ENCODE peak calls at places on chromosome 16, in six cellular contexts. L is ascending aorta, G is GM23338, M is PC-3, E is SK-N-SH, A is suprapubic skin. K is an unnamed sample. For H3K36me3, the result is how much of the 10 kb centered on the place peaks cover.

GRCh38 chr16:11232852-11233726 is 22.9 kb downstream of the SOCS1 start:
- DNase-seq in E (no peak), G (peak), M (no peak), L (no peak), A (no peak), K (no peak)

GRCh38 chr16:78200023-78200389 is 100.6 kb downstream of the WWOX start:
- DNase-seq in L (no peak), A (no peak), G (peak), E (no peak), M (no peak), K (no peak)

GRCh38 chr16:14485811-14486519 is 144.1 kb downstream of the PARN start:
- DNase-seq in A (no peak), M (no peak), E (no peak), G (no peak), L (no peak), K (no peak)

GRCh38 chr16:14344292-14344691 is 273.2 kb downstream of the MRTFB start:
- DNase-seq in L (no peak), G (peak), M (no peak), A (no peak), E (no peak), K (no peak)

GRCh38 chr16:85014311-85014710 is 3.0 kb upstream of the ZDHHC7 start:
- DNase-seq in G (no peak), L (no peak), A (no peak), E (no peak), M (no peak), K (no peak)

GRCh38 chr16:59748531-59748930 is 1014.4 kb upstream of the GOT2 start:
- DNase-seq in M (no peak), L (no peak), A (no peak), G (peak), E (no peak), K (no peak)

GRCh38 chr16:27405546-27406451 is 3.8 kb downstream of the IL21R start:
- DNase-seq in L (no peak), M (no peak), A (no peak), E (no peak), G (no peak), K (no peak)

GRCh38 chr16:49596119-49596518 is 222.5 kb downstream of the C16orf78 start:
- DNase-seq in M (no peak), A (no peak), G (no peak), E (peak), L (no peak), K (no peak)

GRCh38 chr16:57115504-57116182 is 23.3 kb downstream of the CPNE2 start:
- DNase-seq in G (peak), E (peak), L (no peak), M (no peak), A (no peak), K (no peak)

GRCh38 chr16:264440-264951 is 11.2 kb downstream of the RGS11 start:
- DNase-seq in E (peak), A (no peak), L (no peak), M (no peak), G (no peak), K (peak)

GRCh38 chr16:74936902-74937560 is 47.9 kb downstream of the WDR59 start:
- DNase-seq in A (no peak), E (no peak), G (no peak), L (no peak), M (peak), K (no peak)

GRCh38 chr16:57591870-57592485 is 36.5 kb upstream of the ADGRG1 start:
- DNase-seq in G (no peak), A (no peak), L (no peak), M (no peak), E (no peak), K (no peak)

GRCh38 chr16:57984443-57985203 is 13.7 kb upstream of the CNGB1 start:
- DNase-seq in M (no peak), G (peak), E (peak), L (peak), A (peak), K (no peak)

GRCh38 chr16:72552675-72553074 is 380.7 kb upstream of the PMFBP1 start:
- DNase-seq in L (no peak), E (no peak), M (no peak), G (no peak), A (no peak), K (no peak)

GRCh38 chr16:19114359-19115147 is 789 bp downstream of the ITPRIPL2 start:
- DNase-seq in G (peak), A (peak), E (peak), M (peak), L (peak), K (no peak)

GRCh38 chr16:21088646-21089538 is 61.8 kb downstream of the DNAH3 start:
- DNase-seq in E (no peak), M (peak), L (no peak), A (no peak), G (no peak), K (no peak)

GRCh38 chr16:54128629-54129230 is 157.9 kb downstream of the IRX3 start:
- DNase-seq in E (no peak), L (no peak), M (no peak), G (no peak), A (no peak), K (no peak)

GRCh38 chr16:75477680-75478473 is 13.4 kb upstream of the TMEM170A start:
- DNase-seq in M (peak), A (no peak), L (no peak), E (no peak), G (no peak), K (no peak)

GRCh38 chr16:71721066-71721740 is 3.3 kb downstream of the PHLPP2 start:
- DNase-seq in A (no peak), L (no peak), M (no peak), G (no peak), E (no peak), K (no peak)

GRCh38 chr16:49332589-49333267 is 40.9 kb upstream of the C16orf78 start:
- DNase-seq in E (no peak), M (peak), A (no peak), G (no peak), L (no peak), K (no peak)

GRCh38 chr16:27273670-27274522 is 5.3 kb upstream of the NSMCE1 start:
- DNase-seq in A (no peak), L (no peak), E (no peak), M (peak), G (no peak), K (no peak)

GRCh38 chr16:46882304-46882939 is 1.7 kb upstream of the GPT2 start:
- DNase-seq in E (no peak), A (no peak), L (no peak), G (peak), M (no peak), K (no peak)

DNA sequence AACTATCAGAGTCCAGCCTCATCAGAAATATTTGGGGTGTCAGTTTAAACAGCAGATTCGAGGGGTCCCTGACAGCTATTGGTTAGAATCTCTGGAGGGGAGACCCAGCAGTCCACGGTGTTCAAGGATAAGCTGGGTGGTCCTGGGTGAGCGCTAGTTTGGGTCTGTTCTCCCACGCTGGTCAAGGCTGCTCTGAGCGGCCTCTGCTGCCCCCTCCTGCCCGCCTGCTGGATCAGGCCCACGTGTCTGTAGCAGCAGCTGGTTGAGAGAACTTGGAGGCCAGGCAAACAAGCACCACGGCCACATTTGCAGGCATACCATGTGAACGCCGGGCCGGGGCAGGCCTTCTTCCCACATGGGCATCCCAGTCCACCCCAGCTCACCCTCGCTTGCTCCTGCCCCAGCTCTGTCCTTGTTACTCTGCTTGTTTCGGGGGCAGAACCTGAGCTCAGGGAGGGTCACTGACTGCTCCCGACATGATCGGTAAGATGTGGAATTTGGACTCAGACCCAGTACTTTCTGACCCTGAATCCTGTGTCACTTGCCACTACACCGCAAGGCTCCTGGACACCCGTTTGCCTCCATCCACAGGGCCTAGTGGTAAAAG is 7.4 kb downstream of the FOXF1 start:
- DNase-seq in M (peak), E (peak), L (no peak), G (peak), A (no peak), K (peak)
- TF ChIP-seq CTCF in M (peak), E (peak), L (peak), G (peak), A (peak), K (peak)

DNA sequence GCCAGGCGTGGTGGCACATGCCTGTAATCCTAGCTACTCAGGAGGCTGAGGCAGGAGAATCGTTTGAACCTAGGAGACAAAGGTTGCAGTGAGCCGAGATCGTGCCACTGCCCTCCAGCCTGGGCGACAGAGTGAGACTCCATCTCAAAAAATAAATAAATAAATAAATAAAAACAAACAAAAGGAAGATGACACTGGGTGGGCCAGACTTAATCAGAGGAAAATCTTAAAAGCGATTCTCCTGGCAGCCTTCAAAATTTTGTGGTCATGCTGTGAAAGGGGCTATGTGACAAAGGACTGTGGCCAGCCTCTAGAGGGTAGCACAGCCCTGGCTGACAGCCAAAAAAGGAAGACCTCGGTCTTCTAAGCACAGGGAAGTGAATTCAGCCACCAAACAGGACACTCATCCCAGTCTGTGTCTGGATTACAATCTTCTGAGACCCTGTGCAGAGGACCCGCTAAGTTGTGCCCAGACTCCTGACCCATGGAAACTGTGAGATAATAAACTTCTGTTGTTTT is 391.1 kb downstream of the CNTNAP4 start:
- DNase-seq in A (no peak), M (no peak), G (peak), L (no peak), E (no peak), K (peak)
- H3K36me3 ChIP-seq in A (under half), M (under half), G (under half), L (under half), E (under half), K (under half)

GRCh38 chr16:68369168-68369567 is 58.3 kb downstream of the PRMT7 start:
- DNase-seq in L (no peak), G (no peak), M (no peak), A (no peak), E (no peak), K (no peak)

GRCh38 chr16:68367440-68367839 is 56.6 kb downstream of the PRMT7 start:
- DNase-seq in A (no peak), M (no peak), E (no peak), L (no peak), G (no peak), K (no peak)

GRCh38 chr16:68369697-68370096 is 58.9 kb downstream of the PRMT7 start:
- DNase-seq in E (no peak), L (no peak), M (no peak), A (no peak), G (no peak), K (no peak)

GRCh38 chr16:68367891-68368601 is 57.2 kb downstream of the PRMT7 start:
- DNase-seq in G (no peak), L (no peak), A (no peak), M (no peak), E (no peak), K (no peak)

GRCh38 chr16:68368602-68368944 is 57.8 kb downstream of the PRMT7 start:
- DNase-seq in L (no peak), E (peak), M (no peak), G (peak), A (no peak), K (no peak)
- H3K4me3 ChIP-seq in L (no peak), E (no peak), M (no peak), G (no peak), A (no peak), K (no peak)

GRCh38 chr16:8854298-8854948 is 14.4 kb downstream of the CARHSP1 start:
- DNase-seq in L (no peak), G (no peak), A (no peak), M (no peak), E (no peak), K (no peak)

GRCh38 chr16:8853611-8854010 is 15.2 kb downstream of the CARHSP1 start:
- DNase-seq in A (no peak), M (no peak), E (no peak), G (no peak), L (no peak), K (no peak)

GRCh38 chr16:8853150-8853549 is 15.7 kb downstream of the CARHSP1 start:
- DNase-seq in G (no peak), M (no peak), L (no peak), E (no peak), A (no peak), K (no peak)

GRCh38 chr16:8855972-8856371 is 12.8 kb downstream of the CARHSP1 start:
- DNase-seq in G (no peak), A (no peak), E (no peak), M (no peak), L (no peak), K (no peak)

GRCh38 chr16:8855051-8855786 is 13.6 kb downstream of the CARHSP1 start:
- DNase-seq in G (no peak), M (no peak), E (peak), L (no peak), A (no peak), K (no peak)
- TF ChIP-seq CTCF in G (peak), M (peak), E (peak), L (no peak), A (no peak), K (peak)

DNA sequence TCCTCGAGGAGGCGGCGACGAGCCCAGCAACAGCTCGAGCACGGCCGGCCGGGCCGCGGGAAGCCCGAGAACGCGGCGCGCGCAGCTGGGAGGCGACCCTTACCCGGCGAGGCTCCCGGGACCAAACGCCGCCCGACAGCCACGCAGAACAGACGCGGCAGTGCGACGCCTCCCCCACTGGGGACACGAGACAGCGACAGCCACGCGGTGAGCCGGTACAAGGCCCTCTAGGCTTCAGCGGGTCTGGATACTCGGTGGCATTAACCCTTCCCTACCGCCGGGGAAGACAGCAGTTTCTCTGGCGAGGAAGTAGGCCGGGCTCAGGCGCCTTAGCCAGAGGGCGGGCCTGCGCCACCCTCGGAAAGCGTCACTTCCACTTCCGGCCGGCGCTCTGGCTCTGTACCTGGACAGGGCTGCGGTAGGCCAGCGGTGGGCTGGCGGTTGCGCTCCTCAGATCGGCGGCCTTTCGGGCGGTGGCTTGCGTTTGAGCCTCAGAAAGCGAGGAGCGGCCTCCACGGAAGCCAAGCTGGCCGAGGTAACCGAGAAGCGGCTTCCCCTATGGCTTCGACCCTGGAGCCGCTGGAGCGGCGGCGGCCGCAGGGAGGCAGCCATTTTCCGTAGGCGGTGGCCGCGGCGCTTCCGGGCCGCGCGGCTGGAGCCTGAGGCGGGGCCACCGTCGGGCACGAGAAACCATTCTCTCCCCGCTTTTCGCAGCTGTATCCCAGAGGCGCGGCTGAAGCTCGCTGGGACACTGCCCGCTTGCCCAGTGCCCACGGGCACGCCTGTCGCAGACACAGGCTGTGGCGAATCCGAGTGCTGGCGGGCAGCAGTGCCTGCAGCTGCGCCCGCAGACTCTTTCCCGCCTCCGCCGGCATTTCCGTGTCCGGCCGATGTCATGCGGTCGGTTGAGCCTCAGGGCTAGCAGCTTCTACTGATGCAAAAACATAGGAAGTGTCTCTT is at the start of the genes TIGD7 and ZNF75A:
- DNase-seq in E (peak), G (peak), L (no peak), M (peak), A (peak), K (peak)
- H3K36me3 ChIP-seq in E (half or more), G (under half), L (under half), M (under half), A (under half), K (under half)

GRCh38 chr16:70345840-70346239 is 863 bp upstream of the DDX19A start:
- DNase-seq in M (no peak), E (no peak), A (no peak), G (no peak), L (no peak), K (no peak)
- H3K4me3 ChIP-seq in M (peak), E (peak), A (peak), G (peak), L (peak), K (peak)

GRCh38 chr16:30581462-30581861 is 4.0 kb downstream of the ZNF785 start:
- DNase-seq in G (no peak), A (no peak), M (no peak), E (no peak), L (no peak), K (no peak)

GRCh38 chr16:30588651-30589050 is 3.2 kb upstream of the ZNF785 start:
- DNase-seq in M (no peak), A (no peak), L (no peak), G (no peak), E (no peak), K (no peak)

GRCh38 chr16:30582611-30583340 is 2.7 kb downstream of the ZNF785 start:
- DNase-seq in G (no peak), A (no peak), L (no peak), M (no peak), E (no peak), K (no peak)

GRCh38 chr16:30585022-30585399 is 486 bp downstream of the ZNF785 start:
- DNase-seq in A (no peak), G (peak), E (peak), L (no peak), M (peak), K (peak)

GRCh38 chr16:30585400-30586191 is at the start of gene ZNF785:
- DNase-seq in M (peak), G (peak), L (peak), A (peak), E (peak), K (peak)
- TF ChIP-seq CTCF in M (no peak), G (no peak), L (no peak), A (no peak), E (no peak), K (no peak)

DNA sequence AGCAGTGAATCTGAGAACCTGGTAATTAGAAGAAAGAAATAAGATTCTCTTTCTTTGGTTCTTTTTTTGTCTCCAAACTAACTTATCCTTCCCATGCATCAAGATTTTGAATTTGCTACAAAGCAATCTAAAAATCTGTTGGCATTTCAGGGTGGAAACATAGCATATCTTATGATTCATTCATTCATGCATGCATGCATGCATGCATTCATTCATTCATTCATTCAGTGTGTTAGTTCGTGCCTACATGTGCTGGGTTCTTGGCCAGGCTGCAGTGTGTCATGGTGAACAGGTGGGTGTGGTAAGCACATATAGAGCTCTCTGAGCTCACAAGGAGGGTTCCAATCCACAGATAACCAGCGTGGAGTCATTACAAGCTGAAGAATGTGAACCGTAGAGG is 410.5 kb downstream of the CPPED1 start:
- DNase-seq in E (no peak), M (no peak), G (no peak), A (no peak), L (no peak), K (no peak)
- H3K36me3 ChIP-seq in E (under half), M (under half), G (under half), A (under half), L (under half), K (under half)

GRCh38 chr16:1330931-1331711 is 2.3 kb upstream of the BAIAP3 start:
- DNase-seq in A (no peak), G (no peak), M (no peak), L (no peak), E (no peak), K (no peak)
- H3K4me3 ChIP-seq in A (peak), G (peak), M (peak), L (no peak), E (peak), K (no peak)

DNA sequence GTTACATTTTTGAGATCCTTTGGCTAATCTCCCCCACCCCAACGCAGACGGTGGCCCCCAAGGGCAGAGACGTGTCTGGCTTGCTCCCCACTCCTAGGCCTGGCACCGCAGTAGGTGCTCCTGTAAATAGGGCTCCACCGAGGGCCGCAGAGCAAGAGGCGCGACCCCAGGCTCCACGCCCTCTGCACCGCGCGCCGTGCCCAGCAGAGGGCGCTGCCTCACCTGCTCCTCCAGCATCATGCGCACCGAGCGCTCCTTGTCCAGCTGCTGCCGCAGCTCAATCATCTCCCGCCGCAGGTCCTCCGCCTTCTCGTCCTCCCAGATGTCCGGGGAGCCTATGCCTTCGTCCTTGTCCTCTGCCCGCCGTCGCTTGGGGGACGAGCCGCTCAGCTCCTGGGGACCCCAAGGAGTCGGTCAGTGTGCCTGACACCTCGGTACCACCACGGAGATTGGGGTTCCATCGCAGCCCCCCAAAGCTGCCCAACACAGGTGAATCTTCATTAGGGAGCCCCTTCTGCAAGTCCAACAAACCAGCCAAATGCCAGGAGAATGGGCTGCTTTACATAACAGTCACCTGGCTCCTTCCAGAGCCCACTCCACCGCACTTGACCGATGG is 11.2 kb downstream of the TFAP4 start:
- DNase-seq in M (peak), A (no peak), E (peak), G (peak), L (no peak), K (peak)
- TF ChIP-seq CTCF in M (peak), A (peak), E (peak), G (peak), L (peak), K (peak)

K was measured in WERI-Rb-1.